ENCODE peak calls at places on chromosomes 16 and 17, in four cellular contexts. N, R, A and P are unnamed samples.

GRCh38 chr17:79115487-79115886 is 40.9 kb downstream of the ENGASE start:
- DNase-seq in R (no peak), N (no peak), A (no peak), P (no peak)

GRCh38 chr16:49635009-49635350 is 220.9 kb downstream of the ZNF423 start:
- DNase-seq in A (no peak), N (no peak), R (no peak), P (no peak)

GRCh38 chr17:78484300-78485159 is 92.7 kb downstream of the DNAH17 start:
- DNase-seq in R (peak; percentile 57), N (peak; percentile 45), A (peak; percentile 25), P (no peak)

GRCh38 chr16:54284931-54285413 is 1.6 kb downstream of the IRX3 start:
- DNase-seq in N (no peak), A (no peak), R (no peak), P (no peak)

GRCh38 chr16:81891734-81892364 is 112.8 kb downstream of the PLCG2 start:
- DNase-seq in N (no peak), A (no peak), R (no peak), P (no peak)

GRCh38 chr17:82424001-82424862 is 5.8 kb upstream of the OGFOD3 start:
- DNase-seq in R (no peak), A (no peak), N (peak; percentile 36), P (no peak)

GRCh38 chr17:55605705-55606104 is 94.5 kb upstream of the SMIM36 start:
- DNase-seq in R (no peak), N (no peak), A (no peak), P (no peak)

GRCh38 chr16:17364319-17365210 is 106.2 kb downstream of the XYLT1 start:
- DNase-seq in R (no peak), A (no peak), N (no peak), P (no peak)

GRCh38 chr17:13310858-13311257 is 290.9 kb downstream of the HS3ST3A1 start:
- DNase-seq in R (no peak), N (no peak), A (no peak), P (no peak)

GRCh38 chr16:88977845-88978607 is 1.0 kb upstream of the CBFA2T3 start:
- DNase-seq in R (no peak), A (no peak), N (no peak), P (no peak)

GRCh38 chr17:74780443-74781238 is 4.5 kb upstream of the NAT9 start:
- DNase-seq in N (peak; percentile 42), R (no peak), A (no peak), P (no peak)

GRCh38 chr17:57413848-57414651 is 157.7 kb downstream of the MSI2 start:
- DNase-seq in R (no peak), N (no peak), A (no peak), P (no peak)

GRCh38 chr16:56277040-56277439 is 85.8 kb downstream of the GNAO1 start:
- DNase-seq in R (no peak), N (no peak), A (no peak), P (no peak)

GRCh38 chr16:87002717-87003413 is 314.3 kb downstream of the C16orf95 start:
- DNase-seq in N (peak; percentile 44), R (no peak), A (no peak), P (no peak)

GRCh38 chr17:29941334-29941733 is at the start of gene EFCAB5:
- DNase-seq in R (no peak), N (no peak), A (no peak), P (no peak)

GRCh38 chr16:88983771-88984687 is 7.0 kb upstream of the CBFA2T3 start:
- DNase-seq in A (no peak), R (no peak), N (no peak), P (no peak)

GRCh38 chr17:17505610-17506171 is 9.5 kb upstream of the RASD1 start:
- DNase-seq in A (no peak), N (no peak), R (peak; percentile 41), P (no peak)

GRCh38 chr17:40921026-40921425 is 16.4 kb downstream of the KRT23 start:
- DNase-seq in R (no peak), N (no peak), A (no peak), P (no peak)

GRCh38 chr17:42744283-42744805 is 496 bp downstream of the EZH1 start:
- DNase-seq in N (peak; percentile 63), A (no peak), R (peak; percentile 86), P (peak; percentile 28)

GRCh38 chr16:80687606-80688005 is 116.8 kb downstream of the CDYL2 start:
- DNase-seq in A (no peak), N (no peak), R (no peak), P (no peak)

DNA sequence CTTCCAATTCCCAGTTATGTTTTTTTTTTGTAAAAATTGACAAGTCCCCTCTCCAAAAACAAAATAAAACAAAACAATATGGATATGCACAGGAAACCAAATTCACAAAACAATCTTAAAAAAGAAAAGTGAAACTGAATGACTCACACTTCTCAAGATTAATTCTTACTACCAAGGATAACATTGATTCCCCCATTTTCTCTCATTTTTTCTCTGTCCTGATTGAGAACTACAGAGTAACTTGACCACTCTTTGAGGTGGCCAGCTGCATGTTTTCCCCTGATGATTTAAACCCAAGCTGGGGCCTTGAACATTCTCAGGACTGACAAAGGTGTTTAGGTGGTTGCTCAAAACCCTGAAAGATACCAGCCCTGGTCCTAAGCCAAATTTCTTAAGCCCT is 149.0 kb downstream of the AHSP start:
- DNase-seq in A (no peak), R (no peak), N (no peak), P (no peak)
- H3K9me3 ChIP-seq in A (no peaks in the 10 kb centered on the region), R (no peaks in the 10 kb centered on the region), N (peaks cover 23% of the 10 kb centered on the region), P (no peaks in the 10 kb centered on the region)

GRCh38 chr17:26807024-26807423 is 486.9 kb upstream of the WSB1 start:
- DNase-seq in A (no peak), R (no peak), N (no peak), P (no peak)

DNA sequence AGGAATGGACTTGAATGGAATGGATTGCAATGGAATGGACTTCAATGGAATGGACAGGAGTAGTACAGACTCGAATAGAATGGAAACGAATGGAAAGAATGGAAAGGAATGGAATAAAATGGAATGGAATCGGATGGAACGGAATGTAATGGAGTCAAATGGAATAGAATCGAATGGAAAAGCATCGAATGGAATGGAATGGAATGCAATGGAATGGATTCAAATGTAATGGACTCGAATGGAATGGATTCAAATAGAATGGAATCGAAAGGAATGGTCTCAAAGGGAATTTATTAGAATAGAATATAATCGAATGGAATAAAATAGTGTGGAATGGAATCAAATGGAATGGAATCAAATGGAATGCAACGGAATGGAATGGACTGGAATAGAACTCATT is 484.9 kb upstream of the WSB1 start:
- DNase-seq in R (no peak), A (peak; percentile 66), N (peak; percentile 2), P (no peak)
- H3K9me3 ChIP-seq in R (peaks cover 67% of the 10 kb centered on the region), A (peaks cover 33% of the 10 kb centered on the region), N (peaks cover 70% of the 10 kb centered on the region), P (peaks cover 5% of the 10 kb centered on the region)

DNA sequence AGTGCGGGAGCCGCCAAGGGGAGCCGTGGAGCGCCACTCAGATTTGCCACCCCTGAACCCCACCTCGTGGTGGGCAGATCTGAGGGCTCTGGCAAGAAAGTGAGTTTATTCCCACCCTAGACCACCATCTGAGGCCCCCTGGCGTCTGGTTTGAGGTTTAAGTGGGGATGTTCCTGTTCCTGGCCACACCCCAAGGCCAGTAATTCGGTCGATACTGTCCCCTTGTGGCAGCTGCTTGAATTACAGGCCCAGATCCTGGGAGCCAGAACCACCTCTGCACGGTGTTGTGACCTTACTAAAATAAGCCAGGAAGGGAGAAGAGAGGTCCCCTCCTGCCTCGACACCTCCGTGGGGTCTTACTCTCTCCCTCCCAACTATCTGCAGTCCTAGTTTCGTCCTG is 3.3 kb upstream of the LAT start:
- DNase-seq in R (no peak), A (no peak), N (no peak), P (no peak)
- H3K9me3 ChIP-seq in R (no peaks in the 10 kb centered on the region), A (no peaks in the 10 kb centered on the region), N (peaks cover 5% of the 10 kb centered on the region), P (no peaks in the 10 kb centered on the region)

DNA sequence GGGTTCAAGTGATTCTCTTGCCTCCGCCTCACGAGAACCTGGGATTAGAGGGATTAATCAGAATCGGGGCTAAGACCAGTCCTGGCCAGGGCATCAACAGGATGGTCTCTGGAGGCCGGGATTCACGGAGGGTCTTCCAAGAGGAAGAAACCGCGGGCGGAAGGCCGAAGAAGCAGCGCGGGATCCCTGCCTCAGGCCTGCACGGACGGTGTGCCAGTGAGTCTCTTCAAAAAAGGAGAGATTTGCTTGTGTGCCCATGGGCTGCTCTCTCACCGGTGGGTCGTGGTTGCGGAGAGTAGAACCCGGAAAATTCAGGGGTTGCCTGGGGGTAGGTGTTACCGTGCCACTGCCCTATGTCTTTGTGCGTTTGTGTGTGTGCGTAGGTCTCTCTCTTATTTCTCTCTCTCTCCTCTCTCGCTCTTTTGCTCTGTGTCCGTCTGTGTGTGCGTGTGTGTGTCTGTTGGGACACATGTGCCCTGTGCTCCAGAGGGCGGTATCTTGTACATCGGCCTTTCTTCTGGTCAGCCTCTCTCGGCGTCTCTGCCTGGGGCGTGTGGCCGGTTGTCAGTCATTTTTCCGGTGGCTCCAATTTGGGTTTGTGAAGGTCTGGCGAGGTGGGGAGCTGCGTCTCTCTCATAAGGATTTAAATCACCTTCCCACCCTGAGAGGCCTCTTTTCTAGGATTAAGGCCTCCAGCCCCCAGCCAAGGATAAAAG is 613.2 kb downstream of the KCNJ18 start:
- DNase-seq in R (no peak), N (no peak), A (no peak), P (no peak)
- H3K9me3 ChIP-seq in R (no peaks in the 10 kb centered on the region), N (no peaks in the 10 kb centered on the region), A (peaks cover 4% of the 10 kb centered on the region), P (no peaks in the 10 kb centered on the region)

DNA sequence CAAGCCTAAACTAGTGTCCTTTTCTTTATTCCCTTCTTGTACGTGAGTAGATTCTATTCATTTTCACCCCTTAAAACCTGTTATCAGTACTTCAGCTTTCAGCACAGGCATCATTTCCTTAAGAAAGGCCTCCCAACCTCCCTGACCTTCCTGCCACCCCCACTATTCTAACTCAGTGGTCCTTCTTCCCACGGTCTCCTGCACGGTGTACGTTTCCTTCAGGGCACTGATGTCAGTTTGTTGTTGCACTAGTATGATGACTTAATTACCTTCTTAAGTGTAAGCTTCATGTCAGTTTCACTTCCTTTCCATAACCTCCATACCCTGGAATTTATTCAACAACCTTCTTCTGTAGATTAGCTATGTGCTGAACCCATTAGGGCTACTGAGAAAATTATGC is 484.2 kb downstream of the HS3ST4 start:
- DNase-seq in R (no peak), A (no peak), N (no peak), P (no peak)
- H3K9me3 ChIP-seq in R (no peaks in the 10 kb centered on the region), A (no peaks in the 10 kb centered on the region), N (peaks cover 9% of the 10 kb centered on the region), P (no peaks in the 10 kb centered on the region)

DNA sequence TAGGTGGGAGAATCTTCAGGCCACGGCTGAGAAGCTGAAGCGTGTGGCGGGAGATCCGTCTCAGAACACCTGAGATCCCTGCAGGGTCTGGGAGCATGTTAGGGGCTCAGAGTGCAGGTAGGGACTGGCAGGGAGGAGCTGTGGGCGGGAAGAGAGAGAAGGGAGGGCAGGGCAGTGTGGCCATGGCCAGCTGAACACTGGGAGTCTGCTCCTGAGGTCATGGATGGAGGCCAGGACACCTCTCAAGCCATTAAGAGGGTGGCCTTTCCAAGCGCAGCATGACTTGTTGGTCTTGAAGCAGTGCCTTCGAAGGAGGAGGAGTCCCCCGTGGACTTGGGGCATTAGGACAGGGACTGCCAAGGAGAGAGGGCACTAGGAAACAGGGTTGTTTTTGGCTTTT is 23.7 kb downstream of the NAA60 start:
- DNase-seq in A (no peak), N (no peak), R (no peak), P (no peak)
- H3K9me3 ChIP-seq in A (no peaks in the 10 kb centered on the region), N (no peaks in the 10 kb centered on the region), R (no peaks in the 10 kb centered on the region), P (no peaks in the 10 kb centered on the region)

GRCh38 chr16:3413730-3414379 is 12.8 kb downstream of the ZNF174 start:
- DNase-seq in R (no peak), N (no peak), A (no peak), P (no peak)
- H3K9me3 ChIP-seq in R (peaks cover 77% of the 10 kb centered on the region), N (peaks cover 72% of the 10 kb centered on the region), A (peaks cover 2% of the 10 kb centered on the region), P (peaks cover 52% of the 10 kb centered on the region)